ENCODE peak calls at places on chromosomes 6 and 20, in four cellular contexts. C, I, M and N are unnamed samples.

GRCh38 chr6:3449321-3449720 is 7.5 kb downstream of the SLC22A23 start:
- DNase-seq in M (no peak), I (no peak), C (no peak), N (no peak)

GRCh38 chr6:98777762-98778161 is 56.6 kb upstream of the POU3F2 start:
- DNase-seq in C (no peak), M (no peak), I (no peak), N (no peak)

GRCh38 chr20:51216850-51217249 is 193.9 kb upstream of the KCNG1 start:
- DNase-seq in C (no peak), M (no peak), I (no peak), N (no peak)

GRCh38 chr6:68651018-68651985 is 16.2 kb downstream of the ADGRB3 start:
- DNase-seq in C (no peak), M (no peak), I (no peak), N (no peak)

GRCh38 chr6:235763-236360 is 56.4 kb upstream of the DUSP22 start:
- DNase-seq in C (no peak), I (no peak), M (no peak), N (no peak)

GRCh38 chr6:27761391-27761790 is 150.8 kb downstream of the OR2B2 start:
- DNase-seq in I (no peak), M (no peak), C (no peak), N (no peak)

GRCh38 chr6:107991939-107992560 is 34.0 kb upstream of the SEC63 start:
- DNase-seq in C (no peak), I (no peak), M (no peak), N (no peak)

GRCh38 chr6:11810039-11810541 is 31.5 kb upstream of the ADTRP start:
- DNase-seq in M (no peak), I (peak), C (peak), N (peak)

GRCh38 chr6:36769676-36770499 is 69.4 kb downstream of the CPNE5 start:
- DNase-seq in I (no peak), M (no peak), C (no peak), N (no peak)

GRCh38 chr6:20909621-20910020 is 375.4 kb downstream of the CDKAL1 start:
- DNase-seq in I (no peak), C (no peak), M (no peak), N (no peak)

GRCh38 chr6:134739299-134740090 is 210.4 kb downstream of the ALDH8A1 start:
- DNase-seq in C (no peak), M (no peak), I (no peak), N (no peak)

GRCh38 chr6:51495806-51496380 is 591.5 kb downstream of the PKHD1 start:
- DNase-seq in M (no peak), C (no peak), I (no peak), N (no peak)

GRCh38 chr6:109303647-109304283 is 78.5 kb downstream of the CD164 start:
- DNase-seq in I (no peak), M (no peak), C (no peak), N (no peak)

GRCh38 chr6:18260448-18261106 is 3.8 kb downstream of the DEK start:
- DNase-seq in M (no peak), I (no peak), C (no peak), N (no peak)

GRCh38 chr6:53567701-53568100 is 22.8 kb upstream of the GCLC start:
- DNase-seq in C (no peak), I (no peak), M (no peak), N (no peak)

GRCh38 chr6:151675746-151676459 is 131.6 kb upstream of the ESR1 start:
- DNase-seq in I (peak), M (no peak), C (no peak), N (no peak)

GRCh38 chr6:42200035-42200434 is 5.3 kb upstream of the GUCA1B start:
- DNase-seq in C (no peak), I (no peak), M (no peak), N (no peak)

GRCh38 chr6:82506526-82506925 is 142.9 kb downstream of the TPBG start:
- DNase-seq in I (no peak), M (no peak), C (no peak), N (no peak)

GRCh38 chr6:158231551-158232444 is 63.6 kb downstream of the GTF2H5 start:
- DNase-seq in C (no peak), I (peak), M (no peak), N (peak)

GRCh38 chr6:7313505-7314165 is 636 bp upstream of the SSR1 start:
- DNase-seq in M (no peak), I (no peak), C (no peak), N (no peak)

GRCh38 chr20:57526885-57527566 is 2.1 kb upstream of the CTCFL start:
- DNase-seq in C (no peak), I (no peak), M (no peak), N (no peak)

GRCh38 chr6:79453558-79454042 is 83.6 kb downstream of the LCA5 start:
- DNase-seq in M (no peak), C (no peak), I (no peak), N (no peak)

GRCh38 chr6:3796396-3796795 is 44.9 kb upstream of the PXDC1 start:
- DNase-seq in I (no peak), M (no peak), C (no peak), N (no peak)

GRCh38 chr20:41047975-41048305 is 19.3 kb downstream of the TOP1 start:
- DNase-seq in I (no peak), C (no peak), M (no peak), N (no peak)

GRCh38 chr20:62103508-62104233 is 18.6 kb upstream of the LSM14B start:
- DNase-seq in M (no peak), I (no peak), C (no peak), N (no peak)

GRCh38 chr6:155080876-155081845 is 86.0 kb downstream of the TIAM2 start:
- DNase-seq in I (no peak), C (peak), M (no peak), N (no peak)

GRCh38 chr6:122609881-122610689 is at the start of gene PKIB:
- DNase-seq in M (no peak), C (no peak), I (peak), N (peak)

GRCh38 chr6:16807956-16808355 is 46.7 kb upstream of the ATXN1 start:
- DNase-seq in I (no peak), M (no peak), C (no peak), N (no peak)

GRCh38 chr6:112043032-112044007 is 10.6 kb upstream of the CCN6 start:
- DNase-seq in M (peak), C (peak), I (peak), N (peak)
- TF ChIP-seq POLR2A in M (no peak), C (no peak), I (peak), N (no peak)

GRCh38 chr20:23214903-23215302 is 128.8 kb upstream of the CD93 start:
- DNase-seq in C (peak), I (no peak), M (no peak), N (no peak)
- TF ChIP-seq POLR2A in C (no peak), I (no peak), M (no peak), N (no peak)

GRCh38 chr6:24522821-24523175 is 28.0 kb downstream of the ALDH5A1 start:
- DNase-seq in I (no peak), C (no peak), M (no peak), N (no peak)

GRCh38 chr6:24522090-24522820 is 27.5 kb downstream of the ALDH5A1 start:
- DNase-seq in I (no peak), C (no peak), M (no peak), N (no peak)

GRCh38 chr6:24513602-24514001 is 18.8 kb downstream of the ALDH5A1 start:
- DNase-seq in M (no peak), C (no peak), I (no peak), N (no peak)

GRCh38 chr6:24520929-24521546 is 26.3 kb downstream of the ALDH5A1 start:
- DNase-seq in C (no peak), M (no peak), I (peak), N (no peak)

GRCh38 chr6:24517659-24518538 is 23.1 kb downstream of the ALDH5A1 start:
- DNase-seq in M (no peak), C (peak), I (no peak), N (no peak)
- TF ChIP-seq POLR2A in M (no peak), C (no peak), I (no peak), N (no peak)

GRCh38 chr6:85961746-85962145 is 319.1 kb upstream of the SYNCRIP start:
- DNase-seq in C (no peak), M (no peak), I (no peak), N (no peak)
- TF ChIP-seq POLR2A in C (no peak), M (no peak), I (no peak), N (no peak)

DNA sequence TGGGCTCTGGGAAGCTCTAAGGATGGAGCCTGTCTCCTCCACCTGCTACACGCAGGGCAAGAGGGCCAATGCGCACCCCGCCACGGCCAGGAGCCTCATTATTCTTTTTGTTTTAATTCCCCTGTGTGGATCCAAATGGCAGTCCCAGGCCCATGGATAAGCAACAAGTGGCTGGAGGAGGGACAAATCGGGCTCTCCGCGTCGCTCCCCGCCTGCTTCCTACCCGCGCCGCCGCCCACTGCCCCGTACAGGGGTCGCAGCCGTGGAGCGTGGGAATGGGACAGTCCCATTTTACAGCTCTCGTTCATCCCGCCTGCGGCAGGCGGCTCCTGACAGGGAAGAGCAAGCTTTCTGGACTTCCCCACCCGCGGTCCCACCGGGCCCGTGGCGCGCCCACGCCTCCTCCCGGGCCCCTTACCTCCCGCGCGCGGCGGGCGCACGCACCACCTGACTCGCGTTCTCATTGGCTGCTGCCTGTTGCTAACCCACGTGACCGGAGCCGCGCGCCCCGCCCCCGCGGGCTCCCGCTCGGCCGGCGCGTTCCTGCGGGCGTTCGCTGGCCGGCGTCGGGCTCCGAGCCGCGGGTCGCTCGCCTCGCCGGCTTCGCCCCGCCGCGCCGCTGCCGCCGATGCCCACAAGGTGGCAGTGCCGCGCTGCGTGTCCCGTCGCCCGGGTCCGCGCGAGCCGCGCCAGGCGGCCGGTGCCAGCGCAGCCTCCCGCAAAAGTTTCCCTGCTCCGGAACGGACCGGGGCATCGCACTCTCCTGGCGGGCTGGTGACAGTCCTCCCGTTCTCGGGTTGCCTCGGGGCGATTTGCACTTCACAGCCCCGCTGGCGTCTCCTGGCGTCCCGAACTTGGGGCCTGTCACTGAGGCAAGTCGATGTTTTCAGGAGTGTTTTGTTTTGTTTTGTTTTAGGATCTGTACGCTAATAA is 93.4 kb downstream of the CD83 start:
- DNase-seq in I (peak), M (peak), C (peak), N (peak)
- TF ChIP-seq POLR2A in I (peak), M (no peak), C (peak), N (no peak)